ENCODE peak calls at places on chromosomes 6 and 20, in seven cellular contexts. S is brain microvascular endothelial cell, G is HFF-Myc, Q is Panc1, X is right cardiac atrium, B is Karpas-422, L is left ventricle myocardium inferior. D is an unnamed sample.
A peak's percentile ranks its signal among the peaks of the same experiment; 100 is the strongest.

GRCh38 chr6:51743999-51744398 is 343.4 kb downstream of the PKHD1 start:
- DNase-seq in S (no peak), G (no peak), Q (no peak), X (no peak), B (no peak), L (no peak), D (no peak)

GRCh38 chr20:3203315-3204123 is 963 bp downstream of the DDRGK1 start:
- DNase-seq in S (no peak), G (no peak), Q (no peak), X (no peak), B (peak; percentile 68), L (no peak), D (no peak)

GRCh38 chr6:168908166-168908565 is 345.5 kb downstream of the THBS2 start:
- DNase-seq in S (peak; percentile 78), G (no peak), Q (no peak), X (no peak), B (no peak), L (no peak), D (no peak)

GRCh38 chr20:8663424-8663823 is 405.5 kb upstream of the PLCB4 start:
- DNase-seq in S (no peak), G (no peak), Q (no peak), X (no peak), B (no peak), L (no peak), D (no peak)

GRCh38 chr6:81105998-81106397 is 646.5 kb downstream of the TENT5A start:
- DNase-seq in S (no peak), G (no peak), Q (no peak), X (no peak), B (no peak), L (no peak), D (no peak)

GRCh38 chr6:121505284-121505683 is 69.8 kb downstream of the GJA1 start:
- DNase-seq in S (no peak), G (no peak), Q (no peak), X (no peak), B (no peak), L (no peak), D (no peak)

GRCh38 chr6:136945626-136946235 is 23.6 kb downstream of the SLC35D3 start:
- DNase-seq in S (no peak), G (no peak), Q (no peak), X (no peak), B (no peak), L (no peak), D (no peak)

GRCh38 chr20:17859002-17859615 is 109.5 kb downstream of the SNX5 start:
- DNase-seq in S (no peak), G (no peak), Q (no peak), X (no peak), B (no peak), L (no peak), D (no peak)

GRCh38 chr20:35273449-35274171 is 4.3 kb downstream of the MMP24OS start:
- DNase-seq in S (no peak), G (no peak), Q (no peak), X (no peak), B (peak; percentile 95), L (no peak), D (no peak)

GRCh38 chr20:36462440-36463211 is 78.7 kb upstream of the MYL9 start:
- DNase-seq in S (peak; percentile 37), G (no peak), Q (no peak), X (peak; percentile 83), B (no peak), L (peak; percentile 80), D (no peak)

GRCh38 chr20:3818155-3819151 is 1.9 kb upstream of the AP5S1 start:
- DNase-seq in S (peak; percentile 76), G (peak; percentile 85), Q (peak; percentile 57), X (peak; percentile 69), B (peak; percentile 73), L (peak; percentile 61), D (no peak)

GRCh38 chr6:119333707-119334295 is 15.8 kb downstream of the MAN1A1 start:
- DNase-seq in S (no peak), G (no peak), Q (no peak), X (no peak), B (peak; percentile 67), L (no peak), D (no peak)

GRCh38 chr6:82160255-82160990 is 87.1 kb downstream of the IBTK start:
- DNase-seq in S (no peak), G (no peak), Q (no peak), X (no peak), B (no peak), L (no peak), D (no peak)

GRCh38 chr6:43669050-43669921 is 18.3 kb downstream of the MRPS18A start:
- DNase-seq in S (no peak), G (no peak), Q (no peak), X (peak; percentile 87), B (no peak), L (peak; percentile 81), D (no peak)

GRCh38 chr20:57759724-57760123 is 49.9 kb upstream of the PMEPA1 start:
- DNase-seq in S (no peak), G (no peak), Q (no peak), X (no peak), B (no peak), L (no peak), D (no peak)

GRCh38 chr6:52491203-52492069 is 71.3 kb downstream of the EFHC1 start:
- DNase-seq in S (peak; percentile 56), G (no peak), Q (no peak), X (no peak), B (no peak), L (no peak), D (no peak)

GRCh38 chr6:6950373-6951145 is 157.2 kb upstream of the RREB1 start:
- DNase-seq in S (no peak), G (no peak), Q (no peak), X (no peak), B (no peak), L (no peak), D (no peak)

GRCh38 chr6:48826318-48826595 is 636.8 kb downstream of the MMUT start:
- DNase-seq in S (no peak), G (no peak), Q (no peak), X (no peak), B (no peak), L (no peak), D (no peak)

GRCh38 chr6:48825501-48826317 is 637.3 kb downstream of the MMUT start:
- DNase-seq in S (peak; percentile 46), G (no peak), Q (no peak), X (no peak), B (no peak), L (no peak), D (no peak)

GRCh38 chr6:48826884-48827701 is 636.0 kb downstream of the MMUT start:
- DNase-seq in S (peak; percentile 98), G (peak; percentile 59), Q (peak; percentile 92), X (peak; percentile 38), B (no peak), L (no peak), D (peak; percentile 79)
- H3K4me3 ChIP-seq in S (no peak overlapping the region), G (no peak overlapping the region), Q (no peak overlapping the region), X (no peak overlapping the region), B (no peak overlapping the region), L (no peak overlapping the region), D (peak overlapping the region; percentile 13)

GRCh38 chr20:48606841-48607543 is 220.8 kb downstream of the PREX1 start:
- DNase-seq in S (no peak), G (no peak), Q (no peak), X (no peak), B (no peak), L (no peak), D (no peak)
- H3K4me3 ChIP-seq in S (no peak overlapping the region), G (no peak overlapping the region), Q (no peak overlapping the region), X (no peak overlapping the region), B (no peak overlapping the region), L (no peak overlapping the region), D (no peak overlapping the region)

GRCh38 chr6:149032599-149033405 is 284.7 kb upstream of the TAB2 start:
- DNase-seq in S (peak; percentile 85), G (peak; percentile 56), Q (no peak), X (no peak), B (no peak), L (no peak), D (peak; percentile 69)
- H3K4me3 ChIP-seq in S (peak overlapping the region; percentile 34), G (peak overlapping the region; percentile 4), Q (no peak overlapping the region), X (no peak overlapping the region), B (no peak overlapping the region), L (no peak overlapping the region), D (peak overlapping the region; percentile 13)

DNA sequence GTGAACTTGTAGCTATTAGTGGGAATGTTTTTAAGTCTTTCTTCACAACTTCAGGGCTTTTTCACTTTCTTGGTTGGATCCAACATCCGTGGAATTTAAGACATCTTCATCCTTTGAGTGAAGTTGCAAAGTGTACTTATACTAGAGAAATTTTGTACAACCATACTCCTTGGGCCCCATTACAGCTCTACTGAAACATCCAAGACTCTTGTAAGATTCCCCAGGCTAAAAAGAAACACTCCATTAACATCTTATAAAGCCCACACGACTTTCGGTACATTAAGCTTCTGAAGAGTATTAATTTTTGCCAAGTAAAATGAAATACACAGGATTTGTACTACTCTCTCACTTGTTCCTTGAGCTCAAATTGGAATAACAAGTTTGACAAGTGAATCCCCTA is 5.4 kb downstream of the PCNA start:
- DNase-seq in S (no peak), G (no peak), Q (no peak), X (no peak), B (no peak), L (no peak), D (no peak)
- H3K4me3 ChIP-seq in S (no peak overlapping the region), G (no peak overlapping the region), Q (no peak overlapping the region), X (no peak overlapping the region), B (peak overlapping the region; percentile 89), L (no peak overlapping the region), D (no peak overlapping the region)

GRCh38 chr6:12766365-12766764 is 49.8 kb downstream of the PHACTR1 start:
- DNase-seq in S (no peak), G (no peak), Q (no peak), X (no peak), B (no peak), L (no peak), D (no peak)

GRCh38 chr6:12761376-12762115 is 45.0 kb downstream of the PHACTR1 start:
- DNase-seq in S (no peak), G (no peak), Q (no peak), X (no peak), B (no peak), L (no peak), D (peak; percentile 40)

DNA sequence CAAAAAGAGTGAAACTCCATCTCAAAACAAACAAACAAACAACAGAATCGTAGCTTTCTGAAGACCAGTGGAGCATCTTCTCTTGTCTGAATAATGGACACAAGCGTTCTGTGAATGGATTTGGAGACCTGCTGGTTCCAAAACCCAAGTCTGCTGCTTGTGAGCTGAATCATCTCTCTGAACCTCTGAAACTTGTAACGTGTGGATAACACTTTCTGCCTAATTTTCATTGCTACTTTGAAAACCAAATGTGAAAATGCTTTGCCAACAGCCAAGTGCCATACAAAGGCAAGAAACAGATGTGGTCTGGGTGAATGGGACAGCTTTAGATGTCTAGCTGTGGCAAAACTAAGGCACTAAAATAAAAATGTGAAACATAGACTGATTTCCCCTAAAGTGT is 44.3 kb downstream of the PHACTR1 start:
- DNase-seq in S (no peak), G (no peak), Q (no peak), X (no peak), B (no peak), L (no peak), D (no peak)
- H3K4me3 ChIP-seq in S (no peak overlapping the region), G (no peak overlapping the region), Q (no peak overlapping the region), X (no peak overlapping the region), B (no peak overlapping the region), L (no peak overlapping the region), D (no peak overlapping the region)

DNA sequence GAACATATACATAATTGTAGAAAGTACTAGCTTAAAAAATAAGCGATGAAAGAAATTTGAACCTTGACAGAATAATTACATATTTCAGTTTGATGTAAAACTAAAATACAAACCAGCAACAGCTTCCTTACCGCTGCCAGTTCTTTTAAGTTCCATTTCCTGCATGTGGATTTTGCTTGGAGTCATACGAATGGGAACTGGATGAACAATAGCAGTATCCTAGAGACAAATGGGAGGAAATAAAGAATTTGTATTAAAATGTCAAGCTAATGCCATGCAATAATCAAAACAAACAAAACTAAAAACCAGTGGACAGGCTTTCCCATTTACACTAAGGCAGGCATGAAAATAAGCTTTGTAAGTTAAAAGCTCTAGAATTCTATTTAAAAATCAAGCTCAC is 67.1 kb downstream of the REPS1 start:
- DNase-seq in S (no peak), G (no peak), Q (no peak), X (no peak), B (no peak), L (no peak), D (no peak)
- H3K4me3 ChIP-seq in S (no peak overlapping the region), G (no peak overlapping the region), Q (no peak overlapping the region), X (no peak overlapping the region), B (no peak overlapping the region), L (no peak overlapping the region), D (no peak overlapping the region)

D was measured in AG04449.